ENCODE peak calls at places on chromosomes 16 and 17, in seven cellular contexts. U, G, L, R, X, M and A are unnamed samples.

GRCh38 chr17:720706-721539 is 6.3 kb upstream of the VPS53 start:
- DNase-seq in U (no peak), G (no peak), L (no peak), R (no peak), X (no peak), M (no peak), A (no peak)

GRCh38 chr16:75546293-75546692 is 9.8 kb downstream of the TMEM231 start:
- DNase-seq in U (no peak), G (no peak), L (no peak), R (no peak), X (no peak), M (no peak), A (no peak)

GRCh38 chr16:23316232-23316631 is 14.1 kb downstream of the SCNN1B start:
- DNase-seq in U (no peak), G (no peak), L (no peak), R (no peak), X (no peak), M (no peak), A (no peak)

GRCh38 chr17:78915872-78916632 is 9.1 kb downstream of the TIMP2 start:
- DNase-seq in U (peak), G (peak), L (no peak), R (peak), X (no peak), M (peak), A (no peak)

GRCh38 chr17:65593092-65593869 is 31.8 kb upstream of the AXIN2 start:
- DNase-seq in U (no peak), G (no peak), L (no peak), R (no peak), X (no peak), M (no peak), A (no peak)

GRCh38 chr16:3188925-3189825 is 1.2 kb downstream of the OR1F1 start:
- DNase-seq in U (peak), G (peak), L (no peak), R (no peak), X (no peak), M (peak), A (no peak)

GRCh38 chr16:4404247-4404966 is 12.0 kb downstream of the CORO7 start:
- DNase-seq in U (no peak), G (no peak), L (no peak), R (peak), X (no peak), M (peak), A (peak)

GRCh38 chr17:27496005-27496404 is 39.8 kb downstream of the KSR1 start:
- DNase-seq in U (no peak), G (peak), L (no peak), R (no peak), X (no peak), M (no peak), A (no peak)

GRCh38 chr17:76997981-76998531 is 129.9 kb downstream of the MGAT5B start:
- DNase-seq in U (peak), G (peak), L (no peak), R (no peak), X (no peak), M (no peak), A (no peak)

GRCh38 chr17:82889496-82890338 is 49.9 kb upstream of the ZNF750 start:
- DNase-seq in U (no peak), G (no peak), L (no peak), R (no peak), X (no peak), M (no peak), A (no peak)

GRCh38 chr16:11636172-11636721 is 32.0 kb upstream of the SNN start:
- DNase-seq in U (no peak), G (no peak), L (no peak), R (no peak), X (peak), M (no peak), A (no peak)

GRCh38 chr17:59746849-59747445 is 39.5 kb downstream of the VMP1 start:
- DNase-seq in U (peak), G (peak), L (no peak), R (no peak), X (no peak), M (peak), A (no peak)

GRCh38 chr17:78828470-78829185 is 12.0 kb downstream of the USP36 start:
- DNase-seq in U (peak), G (peak), L (no peak), R (no peak), X (no peak), M (peak), A (no peak)

GRCh38 chr17:14882131-14882530 is 383.0 kb downstream of the PMP22 start:
- DNase-seq in U (no peak), G (peak), L (no peak), R (no peak), X (no peak), M (no peak), A (no peak)

DNA sequence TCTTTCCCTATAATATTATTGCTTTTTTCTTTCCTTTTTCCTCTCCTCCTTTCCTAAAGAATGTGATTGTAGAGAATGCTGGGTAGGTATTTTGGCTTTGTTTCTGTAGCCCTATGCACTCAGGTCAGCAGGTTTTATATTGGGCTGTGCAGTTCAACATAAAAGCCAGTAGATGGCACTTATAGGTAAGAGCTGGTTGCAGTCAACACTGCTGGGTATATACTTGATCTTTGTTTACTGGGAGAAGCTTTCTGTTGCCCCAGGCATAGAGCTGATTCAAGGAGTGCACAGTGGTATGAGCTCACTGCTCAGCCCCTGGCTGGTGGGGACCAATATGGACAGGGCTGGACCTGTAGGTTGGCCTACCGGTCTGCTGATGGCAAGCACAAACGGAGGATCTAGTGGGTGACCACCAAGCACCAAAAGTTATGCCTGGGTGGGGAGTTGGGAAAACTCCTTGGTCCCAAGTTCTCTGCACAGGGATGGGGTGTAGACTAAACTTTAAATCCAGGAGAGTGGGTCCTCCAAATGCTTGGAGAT is 378.9 kb downstream of the PMP22 start:
- DNase-seq in U (no peak), G (peak), L (no peak), R (no peak), X (no peak), M (peak), A (no peak)
- TF ChIP-seq CTCF in U (peak), G (peak), L (no peak), R (no peak), X (no peak), M (no peak), A (no peak)

GRCh38 chr16:78478267-78478821 is 378.9 kb downstream of the WWOX start:
- DNase-seq in U (no peak), G (no peak), L (no peak), R (no peak), X (no peak), M (peak), A (no peak)
- TF ChIP-seq CTCF in U (no peak), G (peak), L (peak), R (no peak), X (no peak), M (peak), A (no peak)

DNA sequence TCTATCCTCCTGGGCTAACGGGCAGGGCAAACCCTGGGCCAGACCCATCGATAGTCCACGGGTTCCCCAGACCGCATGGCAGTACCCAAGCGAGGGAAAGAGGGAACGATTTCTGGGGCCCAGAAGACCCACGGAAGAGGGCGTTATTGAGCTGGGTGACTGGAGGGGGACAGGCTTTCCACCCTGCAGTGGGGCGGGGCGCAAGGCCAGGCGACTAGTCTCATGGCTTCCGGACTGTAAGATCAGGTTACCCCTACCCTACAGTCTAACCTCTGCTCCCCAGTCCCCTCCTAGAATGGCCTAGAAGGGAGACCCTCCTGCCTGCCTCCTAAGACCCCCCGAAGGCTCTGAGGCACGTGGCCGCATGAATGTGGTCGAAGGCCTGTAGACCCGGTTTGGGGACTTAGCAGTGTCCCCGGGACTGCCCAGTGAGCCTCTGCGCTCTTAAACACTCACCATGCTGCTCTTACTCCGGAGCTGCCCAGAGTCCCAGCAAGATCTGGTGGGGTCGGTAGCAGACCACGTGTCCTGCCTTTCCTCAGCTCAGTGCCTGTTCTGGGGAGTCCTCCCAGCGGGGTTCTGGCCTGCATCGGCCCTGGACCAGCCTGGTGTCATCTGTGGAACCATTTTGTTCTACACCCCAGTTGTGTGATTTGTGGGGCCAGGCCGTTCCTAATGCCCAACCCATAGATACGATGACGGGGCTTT is 13.1 kb upstream of the AURKB start:
- DNase-seq in U (peak), G (peak), L (no peak), R (peak), X (peak), M (peak), A (no peak)
- TF ChIP-seq CTCF in U (peak), G (peak), L (no peak), R (peak), X (no peak), M (peak), A (peak)

DNA sequence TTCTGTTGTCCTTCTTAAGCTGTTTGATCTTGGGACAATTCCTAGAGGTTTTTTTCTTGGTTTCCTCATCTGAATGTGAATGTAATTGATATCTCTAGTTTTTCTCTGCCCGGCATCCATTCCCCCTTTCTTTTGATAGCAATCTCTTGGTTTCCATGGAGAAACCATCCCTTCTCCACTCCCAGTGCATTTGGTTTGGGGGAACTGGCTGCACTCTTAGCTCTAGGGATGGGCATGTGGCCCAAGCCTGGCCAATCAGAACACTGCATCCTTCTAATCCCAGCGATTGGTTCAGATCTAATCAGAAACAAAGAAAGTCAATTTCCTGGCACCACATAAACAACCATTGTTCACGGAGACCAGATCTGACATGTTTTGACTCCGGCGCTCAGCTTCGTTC is 45.1 kb downstream of the IRX3 start:
- DNase-seq in U (no peak), G (no peak), L (no peak), R (no peak), X (no peak), M (no peak), A (no peak)
- TF ChIP-seq CTCF in U (no peak), G (no peak), L (no peak), R (no peak), X (no peak), M (no peak), A (no peak)